ENCODE peak calls at places on chromosomes 6 and 20, in six cellular contexts. One of them, this sample, is unnamed.
A peak's percentile ranks its signal among the peaks of the same experiment; 100 is the strongest.

GRCh38 chr6:142118926-142119325 is 13.8 kb upstream of the GJE1 start:
- DNase-seq in NB4: no peak
- DNase-seq in HCT116: no peak
- DNase-seq in GM23338: no peak
- DNase-seq in M059J: no peak
- DNase-seq in HT-29: no peak
- DNase-seq in this sample: no peak

GRCh38 chr6:46584586-46584985 is 68.0 kb downstream of the CYP39A1 start:
- DNase-seq in HCT116: no peak
- DNase-seq in HT-29: no peak
- DNase-seq in GM23338: no peak
- DNase-seq in M059J: peak; percentile 50
- DNase-seq in NB4: no peak
- DNase-seq in this sample: no peak

GRCh38 chr6:3747100-3747737 is 4.3 kb downstream of the PXDC1 start:
- DNase-seq in HCT116: no peak
- DNase-seq in HT-29: no peak
- DNase-seq in M059J: no peak
- DNase-seq in GM23338: no peak
- DNase-seq in NB4: no peak
- DNase-seq in this sample: no peak

GRCh38 chr6:138752017-138752416 is 21.6 kb upstream of the CCDC28A start:
- DNase-seq in HT-29: no peak
- DNase-seq in GM23338: peak; percentile 59
- DNase-seq in M059J: no peak
- DNase-seq in NB4: peak; percentile 18
- DNase-seq in HCT116: no peak
- DNase-seq in this sample: no peak

GRCh38 chr20:38871560-38871953 is 54.7 kb upstream of the FAM83D start:
- DNase-seq in HCT116: no peak
- DNase-seq in GM23338: no peak
- DNase-seq in HT-29: no peak
- DNase-seq in NB4: no peak
- DNase-seq in M059J: no peak
- DNase-seq in this sample: no peak

GRCh38 chr20:14832630-14833029 is 495.2 kb upstream of the FLRT3 start:
- DNase-seq in HCT116: no peak
- DNase-seq in GM23338: no peak
- DNase-seq in HT-29: no peak
- DNase-seq in NB4: no peak
- DNase-seq in M059J: no peak
- DNase-seq in this sample: no peak

GRCh38 chr20:63011798-63012197 is 5.0 kb upstream of the BHLHE23 start:
- DNase-seq in HCT116: no peak
- DNase-seq in GM23338: no peak
- DNase-seq in NB4: no peak
- DNase-seq in M059J: peak; percentile 73
- DNase-seq in HT-29: peak; percentile 36
- DNase-seq in this sample: no peak

GRCh38 chr20:44834693-44835092 is 24.3 kb upstream of the RIMS4 start:
- DNase-seq in M059J: no peak
- DNase-seq in GM23338: no peak
- DNase-seq in HT-29: no peak
- DNase-seq in NB4: no peak
- DNase-seq in HCT116: no peak
- DNase-seq in this sample: no peak

GRCh38 chr6:42028234-42029061 is 21.9 kb upstream of the TAF8 start:
- DNase-seq in HT-29: no peak
- DNase-seq in HCT116: no peak
- DNase-seq in M059J: peak; percentile 76
- DNase-seq in NB4: peak; percentile 87
- DNase-seq in GM23338: no peak
- DNase-seq in this sample: no peak

GRCh38 chr20:5567644-5568043 is 182.6 kb upstream of the SHLD1 start:
- DNase-seq in M059J: no peak
- DNase-seq in HCT116: no peak
- DNase-seq in GM23338: no peak
- DNase-seq in NB4: no peak
- DNase-seq in HT-29: no peak
- DNase-seq in this sample: no peak

GRCh38 chr6:112701201-112701600 is 354.1 kb downstream of the RFPL4B start:
- DNase-seq in NB4: no peak
- DNase-seq in HT-29: no peak
- DNase-seq in HCT116: no peak
- DNase-seq in M059J: peak; percentile 67
- DNase-seq in GM23338: no peak
- DNase-seq in this sample: no peak

GRCh38 chr6:73695619-73696421 is at the start of gene CD109:
- DNase-seq in HCT116: peak; percentile 78
- DNase-seq in NB4: no peak
- DNase-seq in HT-29: no peak
- DNase-seq in GM23338: peak; percentile 89
- DNase-seq in M059J: peak; percentile 92
- DNase-seq in this sample: no peak

GRCh38 chr6:119966484-119966883 is 616.9 kb upstream of the MAN1A1 start:
- DNase-seq in GM23338: peak; percentile 89
- DNase-seq in M059J: no peak
- DNase-seq in NB4: peak; percentile 46
- DNase-seq in HCT116: no peak
- DNase-seq in HT-29: no peak
- DNase-seq in this sample: no peak

GRCh38 chr6:79077680-79078056 is 386 bp downstream of the PHIP start:
- DNase-seq in GM23338: no peak
- DNase-seq in M059J: peak; percentile 61
- DNase-seq in HT-29: no peak
- DNase-seq in NB4: peak; percentile 87
- DNase-seq in HCT116: no peak
- DNase-seq in this sample: no peak

GRCh38 chr6:3281669-3282460 is 23.1 kb downstream of the PSMG4 start:
- DNase-seq in NB4: no peak
- DNase-seq in HCT116: no peak
- DNase-seq in GM23338: peak; percentile 28
- DNase-seq in HT-29: no peak
- DNase-seq in M059J: peak; percentile 99
- DNase-seq in this sample: no peak

GRCh38 chr6:44869321-44869897 is 458.7 kb upstream of the RUNX2 start:
- DNase-seq in M059J: no peak
- DNase-seq in GM23338: no peak
- DNase-seq in NB4: no peak
- DNase-seq in HT-29: no peak
- DNase-seq in HCT116: no peak
- DNase-seq in this sample: no peak

GRCh38 chr20:11676618-11677289 is 240.9 kb upstream of the BTBD3 start:
- DNase-seq in M059J: peak; percentile 67
- DNase-seq in HT-29: peak; percentile 69
- DNase-seq in HCT116: peak; percentile 6
- DNase-seq in NB4: peak; percentile 62
- DNase-seq in GM23338: peak; percentile 83
- DNase-seq in this sample: no peak

GRCh38 chr6:18101873-18102272 is 20.6 kb downstream of the NHLRC1 start:
- DNase-seq in GM23338: no peak
- DNase-seq in HT-29: no peak
- DNase-seq in HCT116: no peak
- DNase-seq in NB4: no peak
- DNase-seq in M059J: no peak
- DNase-seq in this sample: no peak

GRCh38 chr6:42781546-42781810 is 374 bp upstream of the BICRAL start:
- DNase-seq in HCT116: no peak
- DNase-seq in HT-29: no peak
- DNase-seq in M059J: no peak
- DNase-seq in NB4: peak; percentile 41
- DNase-seq in GM23338: no peak
- DNase-seq in this sample: no peak

GRCh38 chr20:3194617-3195280 is 9.7 kb downstream of the DDRGK1 start:
- DNase-seq in HCT116: no peak
- DNase-seq in HT-29: no peak
- DNase-seq in M059J: no peak
- DNase-seq in NB4: no peak
- DNase-seq in GM23338: no peak
- DNase-seq in this sample: no peak

GRCh38 chr20:59165794-59166709 is 2.4 kb downstream of the ZNF831 start:
- DNase-seq in HCT116: no peak
- DNase-seq in M059J: no peak
- DNase-seq in HT-29: no peak
- DNase-seq in GM23338: no peak
- DNase-seq in NB4: no peak
- DNase-seq in this sample: no peak

GRCh38 chr20:49929142-49929494 is 7.1 kb upstream of the RNF114 start:
- DNase-seq in M059J: no peak
- DNase-seq in GM23338: no peak
- DNase-seq in HCT116: no peak
- DNase-seq in HT-29: no peak
- DNase-seq in NB4: no peak
- DNase-seq in this sample: no peak

This sample was measured in SK-N-MC.